ENCODE peak calls at places on chromosomes 3 and 15, in six cellular contexts. S, J, W, B, R and D are unnamed samples.

GRCh38 chr3:112489674-112490479 is 9.4 kb downstream of the BTLA start:
- DNase-seq in S (no peak), J (no peak), W (no peak), B (no peak), R (no peak), D (no peak)

GRCh38 chr15:77966540-77967290 is 110.8 kb downstream of the TBC1D2B start:
- DNase-seq in S (peak), J (no peak), W (no peak), B (peak), R (peak), D (peak)

GRCh38 chr3:194466761-194467356 is 19.9 kb downstream of the ATP13A3 start:
- DNase-seq in S (no peak), J (no peak), W (no peak), B (no peak), R (no peak), D (no peak)

GRCh38 chr3:101561630-101562328 is at the start of gene TRMT10C:
- DNase-seq in S (peak), J (peak), W (peak), B (peak), R (peak), D (peak)

GRCh38 chr3:190127797-190128196 is 7.1 kb upstream of the P3H2 start:
- DNase-seq in S (no peak), J (no peak), W (no peak), B (no peak), R (no peak), D (no peak)

GRCh38 chr3:181549266-181549665 is 162.5 kb upstream of the SOX2 start:
- DNase-seq in S (no peak), J (no peak), W (no peak), B (no peak), R (no peak), D (no peak)

GRCh38 chr3:134189848-134190247 is 60.8 kb downstream of the RYK start:
- DNase-seq in S (no peak), J (no peak), W (no peak), B (no peak), R (peak), D (no peak)

GRCh38 chr15:51121118-51121517 is 26.4 kb upstream of the TNFAIP8L3 start:
- DNase-seq in S (peak), J (no peak), W (peak), B (peak), R (peak), D (no peak)

GRCh38 chr15:65421360-65422215 is 1.2 kb downstream of the IGDCC4 start:
- DNase-seq in S (no peak), J (no peak), W (peak), B (peak), R (peak), D (no peak)

GRCh38 chr3:19074257-19074938 is 73.9 kb upstream of the KCNH8 start:
- DNase-seq in S (no peak), J (no peak), W (no peak), B (no peak), R (no peak), D (no peak)

GRCh38 chr3:167318996-167319615 is 61.0 kb downstream of the ZBBX start:
- DNase-seq in S (no peak), J (no peak), W (no peak), B (no peak), R (no peak), D (no peak)

GRCh38 chr3:168883145-168883544 is 780.4 kb downstream of the MECOM start:
- DNase-seq in S (no peak), J (no peak), W (no peak), B (no peak), R (no peak), D (no peak)

GRCh38 chr15:68023307-68024101 is 30.6 kb upstream of the PIAS1 start:
- DNase-seq in S (no peak), J (no peak), W (no peak), B (no peak), R (no peak), D (no peak)

GRCh38 chr15:52733078-52733477 is 53.9 kb upstream of the ATOSA start:
- DNase-seq in S (peak), J (peak), W (no peak), B (no peak), R (no peak), D (no peak)

GRCh38 chr3:146577662-146578061 is 27.5 kb downstream of the PLSCR5 start:
- DNase-seq in S (peak), J (no peak), W (peak), B (no peak), R (peak), D (no peak)

GRCh38 chr15:71508081-71508682 is 302.2 kb upstream of the NR2E3 start:
- DNase-seq in S (no peak), J (no peak), W (no peak), B (no peak), R (no peak), D (no peak)

GRCh38 chr3:71652786-71653419 is 69.4 kb upstream of the FOXP1 start:
- DNase-seq in S (peak), J (peak), W (peak), B (peak), R (peak), D (peak)

GRCh38 chr3:52532838-52533622 is 627 bp downstream of the NT5DC2 start:
- DNase-seq in S (no peak), J (peak), W (peak), B (peak), R (no peak), D (no peak)

GRCh38 chr3:57973715-57974477 is 34.3 kb upstream of the FLNB start:
- DNase-seq in S (no peak), J (no peak), W (no peak), B (no peak), R (no peak), D (no peak)

GRCh38 chr3:30659270-30660127 is 53.1 kb downstream of the TGFBR2 start:
- DNase-seq in S (peak), J (no peak), W (no peak), B (no peak), R (peak), D (no peak)

GRCh38 chr15:65827065-65827464 is 35.0 kb upstream of the DENND4A start:
- DNase-seq in S (no peak), J (no peak), W (no peak), B (no peak), R (no peak), D (no peak)

GRCh38 chr3:186487819-186488218 is 56.4 kb downstream of the CRYGS start:
- DNase-seq in S (no peak), J (no peak), W (no peak), B (no peak), R (no peak), D (no peak)

GRCh38 chr3:64743166-64743565 is 55.4 kb upstream of the ADAMTS9 start:
- DNase-seq in S (no peak), J (no peak), W (no peak), B (no peak), R (no peak), D (no peak)

GRCh38 chr15:43268111-43269105 is 1.7 kb upstream of the TGM5 start:
- DNase-seq in S (peak), J (no peak), W (no peak), B (peak), R (no peak), D (peak)

GRCh38 chr3:149489060-149489690 is 14.7 kb downstream of the TM4SF4 start:
- DNase-seq in S (no peak), J (no peak), W (no peak), B (no peak), R (no peak), D (no peak)

DNA sequence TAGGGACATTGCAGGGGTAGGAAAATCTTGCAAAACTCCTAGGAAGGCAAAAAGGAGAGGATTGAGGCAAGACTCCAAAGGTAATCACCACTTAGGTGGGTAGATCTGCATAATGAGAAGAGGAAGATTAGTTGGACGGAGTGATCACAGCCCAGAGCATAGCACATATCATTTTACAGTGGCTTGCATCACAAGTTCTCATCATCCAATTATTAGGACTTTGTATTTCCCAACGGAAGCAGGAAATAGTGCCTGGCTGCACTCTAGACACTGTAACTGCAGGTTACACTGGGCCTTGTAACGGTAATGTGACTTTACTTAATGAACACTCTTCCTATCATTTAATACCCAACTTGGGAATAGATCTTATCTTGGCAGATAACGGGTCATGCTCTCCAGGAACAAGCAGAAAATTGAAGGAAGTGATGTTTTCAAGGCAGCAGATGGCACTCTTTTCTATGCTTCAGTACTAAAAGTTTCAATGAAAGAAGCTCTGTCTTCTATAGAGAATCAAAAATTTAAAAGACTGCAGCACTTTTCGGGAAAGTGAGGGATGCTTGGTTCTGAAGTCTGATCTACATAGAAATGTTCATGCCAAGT is 101.9 kb upstream of the KCNMB2 start:
- DNase-seq in S (no peak), J (no peak), W (no peak), B (no peak), R (no peak), D (no peak)
- TF ChIP-seq CTCF in S (no peak), J (no peak), W (no peak), B (no peak), R (peak), D (no peak)

GRCh38 chr15:30954674-30955073 is 36.8 kb downstream of the MTMR10 start:
- DNase-seq in S (no peak), J (no peak), W (no peak), B (no peak), R (peak), D (no peak)

GRCh38 chr15:30956216-30956803 is 35.1 kb downstream of the MTMR10 start:
- DNase-seq in S (no peak), J (no peak), W (no peak), B (no peak), R (peak), D (no peak)

GRCh38 chr15:30953183-30953582 is 38.2 kb downstream of the MTMR10 start:
- DNase-seq in S (no peak), J (no peak), W (no peak), B (no peak), R (no peak), D (no peak)

GRCh38 chr15:30958219-30958618 is 33.2 kb downstream of the MTMR10 start:
- DNase-seq in S (no peak), J (no peak), W (no peak), B (no peak), R (no peak), D (no peak)

GRCh38 chr15:30953731-30954378 is 37.6 kb downstream of the MTMR10 start:
- DNase-seq in S (no peak), J (peak), W (no peak), B (no peak), R (peak), D (no peak)
- TF ChIP-seq POLR2A in S (no peak), J (no peak), W (no peak), B (no peak), R (no peak), D (no peak)

DNA sequence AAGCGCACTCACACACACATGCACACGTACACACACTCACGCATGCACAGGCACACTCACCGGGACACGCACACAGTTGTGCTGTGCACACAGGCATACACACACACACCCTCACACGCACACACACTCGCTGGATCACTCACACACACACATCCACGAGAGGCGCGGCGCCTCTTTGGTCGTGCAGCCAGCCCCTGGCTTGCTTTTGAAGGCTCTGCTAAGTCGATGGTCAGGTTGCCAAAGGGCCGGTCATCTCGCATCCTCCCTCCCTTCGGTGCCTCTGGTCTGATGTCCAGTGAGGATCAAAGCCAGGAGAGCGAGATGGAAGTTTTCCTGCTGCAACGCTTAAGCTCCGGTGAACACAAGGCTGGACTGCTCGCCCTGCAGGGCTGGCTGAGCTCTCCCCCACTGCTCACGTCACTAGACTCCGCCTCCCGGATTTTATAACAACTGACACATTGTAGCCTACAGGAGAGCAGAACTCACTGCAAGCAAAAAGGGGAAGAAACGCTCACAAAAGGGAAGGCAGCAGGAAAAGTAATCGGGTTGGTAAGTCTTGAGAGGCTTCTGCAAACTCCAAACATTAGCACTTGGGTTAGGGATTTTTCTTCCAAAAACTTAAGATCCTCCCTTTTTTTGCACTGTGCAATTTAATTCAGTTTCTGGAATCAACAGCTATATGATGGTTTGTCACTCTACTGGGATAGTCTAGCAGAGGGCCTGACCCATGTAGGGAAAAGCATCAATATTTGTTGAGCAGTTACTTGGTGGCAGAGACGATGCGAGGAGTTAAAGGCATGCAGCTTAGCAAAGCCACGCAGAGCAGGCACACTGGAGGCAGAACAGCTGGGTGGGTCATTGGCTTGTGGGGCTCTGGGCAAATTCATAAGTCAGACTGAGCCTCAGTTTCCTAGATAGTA is at the start of gene SRGAP3:
- DNase-seq in S (peak), J (peak), W (peak), B (peak), R (peak), D (peak)
- TF ChIP-seq CTCF in S (peak), J (peak), W (no peak), B (peak), R (peak), D (no peak)

GRCh38 chr15:70047386-70048195 is 50.1 kb downstream of the TLE3 start:
- DNase-seq in S (no peak), J (peak), W (no peak), B (no peak), R (peak), D (no peak)

GRCh38 chr15:70045045-70045444 is 52.7 kb downstream of the TLE3 start:
- DNase-seq in S (no peak), J (peak), W (no peak), B (no peak), R (peak), D (no peak)

GRCh38 chr15:70048578-70048977 is 49.1 kb downstream of the TLE3 start:
- DNase-seq in S (no peak), J (no peak), W (no peak), B (no peak), R (no peak), D (no peak)

GRCh38 chr15:70048196-70048565 is 49.5 kb downstream of the TLE3 start:
- DNase-seq in S (no peak), J (no peak), W (no peak), B (no peak), R (no peak), D (no peak)

GRCh38 chr15:70046716-70047369 is 50.9 kb downstream of the TLE3 start:
- DNase-seq in S (no peak), J (peak), W (no peak), B (no peak), R (no peak), D (no peak)
- TF ChIP-seq POLR2A in S (no peak), J (no peak), W (no peak), B (no peak), R (no peak), D (no peak)

GRCh38 chr15:33701304-33701696 is 267.0 kb upstream of the CHRM5 start:
- DNase-seq in S (no peak), J (no peak), W (no peak), B (no peak), R (no peak), D (no peak)
- TF ChIP-seq CTCF in S (no peak), J (no peak), W (no peak), B (no peak), R (no peak), D (no peak)